ENCODE peak calls at places on chromosomes 2 and 18, in five cellular contexts. Y is astrocyte, L is Karpas-422, B is fibroblast of lung, Z is A549. D is an unnamed sample.

GRCh38 chr2:172551266-172551665 is 4.6 kb upstream of the PDK1 start:
- DNase-seq in Y (no peak), L (no peak), B (peak), Z (no peak), D (no peak)

GRCh38 chr2:196169521-196169920 is 1.9 kb downstream of the STK17B start:
- DNase-seq in Y (peak), L (peak), B (no peak), Z (no peak), D (no peak)

GRCh38 chr2:233412405-233412804 is 58.1 kb downstream of the DGKD start:
- DNase-seq in Y (no peak), L (no peak), B (no peak), Z (no peak), D (no peak)

GRCh38 chr2:1501991-1502390 is 88.7 kb downstream of the TPO start:
- DNase-seq in Y (no peak), L (no peak), B (no peak), Z (no peak), D (no peak)

GRCh38 chr18:26482567-26482966 is 65.8 kb downstream of the KCTD1 start:
- DNase-seq in Y (no peak), L (no peak), B (no peak), Z (no peak), D (no peak)

GRCh38 chr2:238928520-238929241 is 80.8 kb downstream of the TWIST2 start:
- DNase-seq in Y (no peak), L (no peak), B (no peak), Z (no peak), D (no peak)

GRCh38 chr2:23019476-23019875 is 365.5 kb upstream of the KLHL29 start:
- DNase-seq in Y (no peak), L (no peak), B (no peak), Z (no peak), D (no peak)

GRCh38 chr2:75200140-75200985 is 1.0 kb upstream of the TACR1 start:
- DNase-seq in Y (peak), L (no peak), B (peak), Z (peak), D (peak)

GRCh38 chr2:189830510-189830909 is 46.3 kb downstream of the PMS1 start:
- DNase-seq in Y (no peak), L (no peak), B (no peak), Z (no peak), D (no peak)

GRCh38 chr2:62738981-62739936 is 33.7 kb downstream of the EHBP1 start:
- DNase-seq in Y (no peak), L (no peak), B (peak), Z (no peak), D (no peak)
- H3K4me2 ChIP-seq in Y (no peak), L (no peak), B (no peak), Z (peak), D (no peak)

GRCh38 chr2:119616421-119616820 is 62.6 kb upstream of the TMEM177 start:
- DNase-seq in Y (no peak), L (no peak), B (no peak), Z (no peak), D (no peak)
- H3K4me2 ChIP-seq in Y (no peak), L (no peak), B (no peak), Z (no peak), D (no peak)

GRCh38 chr2:145822892-145823534 is 1303.1 kb upstream of the ZEB2 start:
- DNase-seq in Y (no peak), L (no peak), B (no peak), Z (no peak), D (no peak)
- H3K4me2 ChIP-seq in Y (no peak), L (no peak), B (no peak), Z (no peak), D (no peak)

GRCh38 chr2:45329045-45329677 is 281.9 kb downstream of the SRBD1 start:
- DNase-seq in Y (peak), L (peak), B (peak), Z (peak), D (peak)
- H3K4me2 ChIP-seq in Y (no peak), L (no peak), B (no peak), Z (no peak), D (no peak)

GRCh38 chr2:230319211-230319862 is 7.7 kb upstream of the SP140L start:
- DNase-seq in Y (no peak), L (peak), B (no peak), Z (no peak), D (no peak)
- H3K4me2 ChIP-seq in Y (no peak), L (no peak), B (no peak), Z (no peak), D (no peak)

DNA sequence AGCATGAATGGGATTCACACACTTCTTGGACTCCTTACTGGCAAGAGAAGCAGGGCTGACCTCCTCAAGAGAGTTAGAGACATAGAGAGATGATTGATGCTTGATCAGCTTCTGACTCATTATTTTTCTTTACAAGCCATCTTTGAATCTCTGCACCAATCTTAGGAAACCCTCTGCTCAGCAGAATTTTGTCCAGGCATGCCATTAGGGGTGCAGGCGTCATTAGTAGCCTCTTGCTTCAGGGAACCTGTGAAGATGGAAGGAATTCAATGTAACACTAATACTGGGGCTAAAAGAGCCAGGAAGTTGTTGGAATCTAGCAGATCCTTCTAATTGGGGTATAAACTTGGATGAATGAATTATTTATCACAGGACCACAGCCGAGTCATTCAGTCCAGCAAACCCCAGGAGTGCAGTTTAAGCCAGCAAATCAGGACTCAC is 151.8 kb downstream of the MGAT5 start:
- DNase-seq in Y (peak), L (no peak), B (peak), Z (no peak), D (peak)
- H3K4me2 ChIP-seq in Y (peak), L (no peak), B (peak), Z (no peak), D (peak)

DNA sequence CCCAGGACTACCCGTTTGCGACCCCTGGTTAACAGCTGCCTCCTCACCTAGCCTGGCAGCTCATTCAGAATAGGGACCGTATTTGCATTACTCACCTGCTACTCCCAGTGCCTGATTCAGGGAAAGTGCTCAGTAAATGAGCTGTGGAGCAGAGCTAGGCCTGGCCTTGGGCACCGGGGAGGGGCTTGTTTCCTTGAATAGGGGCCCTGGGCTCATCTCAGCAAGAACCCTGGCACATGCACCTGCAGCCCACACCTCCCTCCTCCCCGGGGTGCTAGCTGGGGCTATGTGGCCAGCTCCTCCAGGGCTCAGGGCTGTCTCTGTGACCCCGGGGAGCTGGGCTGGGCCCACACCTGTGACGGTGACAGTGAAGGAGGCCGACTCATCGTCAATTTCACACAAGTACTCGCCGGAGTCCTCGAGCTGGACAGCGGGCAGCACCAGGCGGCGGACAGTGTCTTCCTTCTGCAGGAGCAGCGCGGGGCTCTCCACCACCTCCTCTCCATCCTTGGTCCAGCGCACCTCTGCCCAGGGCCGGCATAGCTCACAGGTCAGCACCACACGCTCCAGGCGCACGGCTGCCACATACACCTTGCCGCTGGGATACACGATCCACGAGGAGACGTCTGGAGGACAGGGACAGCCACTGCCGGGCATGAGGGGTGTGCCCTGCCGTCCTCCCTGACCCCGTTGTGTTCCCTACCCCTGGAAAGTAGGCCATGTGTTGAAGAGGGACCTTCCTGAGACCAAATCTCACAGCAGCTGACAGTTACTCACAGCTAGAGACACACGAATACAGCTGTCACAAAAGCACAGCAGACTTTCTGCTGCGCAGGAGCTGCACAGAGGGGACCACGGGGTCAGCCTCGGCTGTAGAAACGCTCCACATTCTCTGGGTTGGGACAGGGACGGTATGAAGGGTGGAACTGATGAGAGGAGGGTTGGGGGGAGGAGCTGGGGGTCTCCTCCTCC is 9.0 kb downstream of the OBSL1 start:
- DNase-seq in Y (no peak), L (no peak), B (no peak), Z (no peak), D (no peak)
- H3K4me2 ChIP-seq in Y (no peak), L (no peak), B (no peak), Z (no peak), D (no peak)

GRCh38 chr2:237075749-237076599 is 9.7 kb upstream of the COPS8 start:
- DNase-seq in Y (no peak), L (no peak), B (no peak), Z (no peak), D (no peak)
- H3K4me2 ChIP-seq in Y (no peak), L (no peak), B (peak), Z (no peak), D (no peak)